ENCODE peak calls at places on chromosome 1, in seven cellular contexts. Z is endothelial cell; F is stromal cell of bone marrow; Y is brain microvascular endothelial cell; G is stimulated activated CD8-positive, alpha-beta memory T cell treated with anti-CD3 and anti-CD28 coated beads, Interleukin-7, amount 100 ng/mL, for 48 hours; W is aorta; M is T-helper 1 cell. P is an unnamed sample.
A peak's percentile ranks its signal among the peaks of the same experiment; 100 is the strongest.

GRCh38 chr1:240055978-240056772 is 35.5 kb upstream of the FMN2 start:
- DNase-seq in Z (no peak), F (no peak), Y (no peak), G (no peak), W (no peak), M (no peak), P (no peak)

GRCh38 chr1:46724991-46725735 is 6.2 kb upstream of the EFCAB14 start:
- DNase-seq in Z (peak; percentile 73), F (peak; percentile 57), Y (peak; percentile 57), G (peak; percentile 43), W (peak; percentile 73), M (peak; percentile 52), P (peak; percentile 92)

GRCh38 chr1:30788580-30789387 is 31.2 kb upstream of the LAPTM5 start:
- DNase-seq in Z (no peak), F (no peak), Y (no peak), G (no peak), W (peak; percentile 24), M (no peak), P (no peak)

GRCh38 chr1:5554111-5554510 is 438.1 kb downstream of the NPHP4 start:
- DNase-seq in Z (no peak), F (no peak), Y (no peak), G (no peak), W (no peak), M (no peak), P (no peak)

GRCh38 chr1:102799496-102799895 is 308.8 kb downstream of the COL11A1 start:
- DNase-seq in Z (no peak), F (peak; percentile 73), Y (peak; percentile 17), G (no peak), W (no peak), M (no peak), P (no peak)

GRCh38 chr1:4120557-4121292 is 220.7 kb upstream of the C1orf174 start:
- DNase-seq in Z (no peak), F (no peak), Y (no peak), G (no peak), W (no peak), M (no peak), P (no peak)

GRCh38 chr1:213231795-213232231 is 180.8 kb downstream of the RPS6KC1 start:
- DNase-seq in Z (no peak), F (peak; percentile 10), Y (peak; percentile 34), G (no peak), W (no peak), M (no peak), P (no peak)

GRCh38 chr1:226429051-226429461 is 21.2 kb upstream of the PARP1 start:
- DNase-seq in Z (no peak), F (no peak), Y (no peak), G (no peak), W (no peak), M (no peak), P (no peak)

GRCh38 chr1:182135946-182136345 is 74.4 kb upstream of the ZNF648 start:
- DNase-seq in Z (no peak), F (no peak), Y (no peak), G (no peak), W (no peak), M (no peak), P (no peak)

GRCh38 chr1:37306461-37306860 is 167.9 kb upstream of the ZC3H12A start:
- DNase-seq in Z (no peak), F (no peak), Y (no peak), G (no peak), W (no peak), M (no peak), P (no peak)

GRCh38 chr1:162361349-162361748 is 15.3 kb downstream of the SPATA46 start:
- DNase-seq in Z (no peak), F (no peak), Y (no peak), G (no peak), W (no peak), M (no peak), P (no peak)

GRCh38 chr1:214581785-214582184 is 21.2 kb upstream of the CENPF start:
- DNase-seq in Z (no peak), F (peak; percentile 42), Y (peak; percentile 43), G (no peak), W (no peak), M (no peak), P (no peak)

GRCh38 chr1:30864681-30865080 is 43.9 kb downstream of the SDC3 start:
- DNase-seq in Z (no peak), F (no peak), Y (no peak), G (no peak), W (no peak), M (no peak), P (no peak)

GRCh38 chr1:145425436-145426029 is at the start of gene NBPF20:
- DNase-seq in Z (peak; percentile 76), F (peak; percentile 33), Y (peak; percentile 57), G (peak; percentile 72), W (peak; percentile 78), M (peak; percentile 68), P (peak; percentile 45)

GRCh38 chr1:91770675-91771074 is 115.3 kb downstream of the TGFBR3 start:
- DNase-seq in Z (no peak), F (no peak), Y (no peak), G (no peak), W (no peak), M (no peak), P (no peak)

GRCh38 chr1:95118019-95118499 is 904 bp downstream of the TLCD4 start:
- DNase-seq in Z (no peak), F (no peak), Y (no peak), G (no peak), W (no peak), M (no peak), P (peak; percentile 16)